ENCODE peak calls at places on chromosomes 12 and 14, in ten cellular contexts. R is tibial artery; X is germinal center; L is H7; M is stimulated activated CD4-positive, alpha-beta T cell treated with anti-CD3 and anti-CD28 coated beads, Interleukin-4, amount 100 ng/mL, for 4 hours; Q is left colon; V is stimulated activated CD8-positive, alpha-beta memory T cell treated with anti-CD3 and anti-CD28 coated beads, Interleukin-7, amount 100 ng/mL, for 48 hours; E is brain microvascular endothelial cell; C is activated T-helper 1 cell treated with anti-CD3 and anti-CD28 coated beads, Interleukin-12 subunit alpha, Interleukin-12 subunit beta, Interleukin-2, Interleukin-4 antibody, amounts not matched to agents 30 ng/mL and 10 ng/mL and 1 ng/mL, durations not matched to agents 14 hours and 24 hours and 36 hours; T is T-cell. S is an unnamed sample.

GRCh38 chr12:103821773-103822172 is 19.3 kb downstream of the NT5DC3 start:
- DNase-seq in C (no peak), R (no peak), X (no peak), Q (no peak), T (no peak), E (no peak), V (no peak), M (no peak), L (no peak), S (no peak)

GRCh38 chr12:69685810-69686209 is 13.3 kb downstream of the BEST3 start:
- DNase-seq in V (no peak), E (peak), X (no peak), R (no peak), T (no peak), C (no peak), M (no peak), L (no peak), Q (no peak), S (no peak)

GRCh38 chr12:103832048-103832798 is 8.8 kb downstream of the NT5DC3 start:
- DNase-seq in L (no peak), E (no peak), Q (no peak), M (no peak), X (peak), R (no peak), T (no peak), C (no peak), V (no peak), S (no peak)

GRCh38 chr12:98743362-98743953 is 98.4 kb downstream of the APAF1 start:
- DNase-seq in V (no peak), M (no peak), T (no peak), C (peak), E (peak), X (peak), Q (peak), L (peak), R (no peak), S (peak)

GRCh38 chr12:121837680-121838079 is 21.0 kb downstream of the HPD start:
- DNase-seq in V (no peak), L (no peak), R (no peak), Q (no peak), C (no peak), X (no peak), E (no peak), M (no peak), T (no peak), S (no peak)

GRCh38 chr12:105644770-105645169 is 314.3 kb downstream of the C12orf75 start:
- DNase-seq in R (no peak), C (no peak), X (no peak), T (no peak), M (no peak), L (no peak), Q (no peak), E (no peak), V (no peak), S (no peak)

GRCh38 chr12:67940780-67941243 is 48.4 kb upstream of the IFNG-AS1 start:
- DNase-seq in X (no peak), E (peak), C (no peak), Q (no peak), L (no peak), T (no peak), V (no peak), R (no peak), M (no peak), S (peak)

GRCh38 chr12:48717252-48717695 is 767 bp upstream of the CCNT1 start:
- DNase-seq in X (peak), T (no peak), C (no peak), R (no peak), E (no peak), M (no peak), V (no peak), Q (no peak), L (peak), S (no peak)

GRCh38 chr14:88904206-88904647 is 79.8 kb downstream of the TTC8 start:
- DNase-seq in Q (no peak), X (no peak), L (no peak), V (no peak), M (no peak), C (no peak), R (no peak), E (no peak), T (no peak), S (no peak)

GRCh38 chr14:79467837-79468236 is 743.5 kb downstream of the DIO2 start:
- DNase-seq in T (no peak), L (no peak), C (no peak), E (peak), Q (peak), X (no peak), R (no peak), V (no peak), M (no peak), S (no peak)

GRCh38 chr12:92581579-92581978 is 121.2 kb upstream of the PLEKHG7 start:
- DNase-seq in M (no peak), C (no peak), R (no peak), X (peak), L (no peak), Q (no peak), V (no peak), T (no peak), E (no peak), S (no peak)

GRCh38 chr12:96234591-96235496 is 40.7 kb downstream of the ELK3 start:
- DNase-seq in C (no peak), T (no peak), L (no peak), V (no peak), Q (no peak), X (no peak), R (no peak), E (no peak), M (no peak), S (no peak)

GRCh38 chr14:100709252-100709955 is 17.3 kb upstream of the DLK1 start:
- DNase-seq in R (no peak), E (no peak), L (peak), T (peak), Q (no peak), M (no peak), V (no peak), C (no peak), X (peak), S (peak)

GRCh38 chr12:26696613-26697092 is 136.3 kb downstream of the ITPR2 start:
- DNase-seq in C (no peak), L (no peak), E (peak), Q (no peak), R (no peak), T (no peak), M (no peak), V (no peak), X (no peak), S (no peak)

GRCh38 chr14:21825147-21825743 is 151.6 kb upstream of the OR4E1 start:
- DNase-seq in T (peak), R (no peak), Q (no peak), L (peak), M (peak), V (peak), X (peak), E (peak), C (peak), S (peak)

GRCh38 chr12:123041811-123042655 is 61.6 kb downstream of the ARL6IP4 start:
- DNase-seq in C (no peak), R (no peak), V (no peak), T (no peak), X (no peak), M (no peak), Q (peak), E (peak), L (no peak), S (no peak)

GRCh38 chr14:35506461-35506860 is 27.5 kb upstream of the INSM2 start:
- DNase-seq in C (no peak), L (no peak), E (no peak), T (no peak), Q (no peak), V (no peak), M (no peak), X (no peak), R (no peak), S (no peak)

GRCh38 chr14:34113051-34113511 is 162.2 kb upstream of the EGLN3 start:
- DNase-seq in R (no peak), V (no peak), E (peak), Q (no peak), L (no peak), M (no peak), T (no peak), X (no peak), C (no peak), S (no peak)

GRCh38 chr14:30657050-30657449 is 34.9 kb downstream of the SCFD1 start:
- DNase-seq in T (no peak), V (no peak), X (no peak), M (no peak), C (no peak), L (no peak), E (no peak), Q (no peak), R (no peak), S (no peak)

GRCh38 chr12:99611590-99611989 is 36.0 kb upstream of the GARIN6 start:
- DNase-seq in R (no peak), T (no peak), X (no peak), V (no peak), M (no peak), C (no peak), Q (no peak), E (no peak), L (no peak), S (no peak)

GRCh38 chr12:31728289-31728916 is 418 bp downstream of the AMN1 start:
- DNase-seq in M (no peak), E (no peak), L (peak), C (no peak), R (no peak), Q (peak), T (peak), X (peak), V (no peak), S (no peak)

GRCh38 chr14:106185837-106186233 is 659.5 kb downstream of the TMEM121 start:
- DNase-seq in M (peak), R (no peak), C (peak), E (no peak), Q (peak), V (peak), X (peak), L (no peak), T (peak), S (no peak)

GRCh38 chr14:104425171-104425681 is 154.3 kb upstream of the C14orf180 start:
- DNase-seq in L (no peak), M (no peak), X (no peak), E (no peak), C (no peak), T (no peak), V (no peak), Q (no peak), R (no peak), S (peak)

GRCh38 chr14:59425322-59425945 is 39.7 kb downstream of the GPR135 start:
- DNase-seq in V (no peak), L (no peak), E (no peak), C (no peak), R (no peak), Q (no peak), T (no peak), M (no peak), X (no peak), S (no peak)

S was measured in endodermal cell.